ENCODE peak calls at places on chromosomes 1 and 21, in five cellular contexts. One of them, this sample, is unnamed.

GRCh38 chr21:28334407-28334806 is 658.3 kb downstream of the LTN1 start:
- DNase-seq in body of pancreas: no peak
- DNase-seq in GF-D8: no peak
- DNase-seq in nephron progenitor cell: no peak
- DNase-seq in pons: no peak
- DNase-seq in this sample: no peak

GRCh38 chr1:28893403-28894102 is 20.8 kb upstream of the EPB41 start:
- DNase-seq in body of pancreas: no peak
- DNase-seq in GF-D8: no peak
- DNase-seq in nephron progenitor cell: peak
- DNase-seq in pons: no peak
- DNase-seq in this sample: no peak

GRCh38 chr21:34967509-34968289 is 81.4 kb downstream of the RUNX1 start:
- DNase-seq in body of pancreas: no peak
- DNase-seq in GF-D8: no peak
- DNase-seq in nephron progenitor cell: no peak
- DNase-seq in pons: no peak
- DNase-seq in this sample: no peak

GRCh38 chr1:47224676-47225399 is 7.2 kb downstream of the TAL1 start:
- DNase-seq in body of pancreas: no peak
- DNase-seq in GF-D8: no peak
- DNase-seq in nephron progenitor cell: peak
- DNase-seq in pons: no peak
- DNase-seq in this sample: no peak

GRCh38 chr1:99737016-99737415 is 29.4 kb downstream of the FRRS1 start:
- DNase-seq in body of pancreas: no peak
- DNase-seq in GF-D8: no peak
- DNase-seq in nephron progenitor cell: peak
- DNase-seq in pons: peak
- DNase-seq in this sample: no peak

GRCh38 chr1:193141804-193142203 is 20.0 kb downstream of the CDC73 start:
- DNase-seq in body of pancreas: no peak
- DNase-seq in GF-D8: peak
- DNase-seq in nephron progenitor cell: no peak
- DNase-seq in pons: no peak
- DNase-seq in this sample: no peak

GRCh38 chr1:3584915-3585314 is 26.4 kb downstream of the MEGF6 start:
- DNase-seq in body of pancreas: no peak
- DNase-seq in GF-D8: no peak
- DNase-seq in nephron progenitor cell: no peak
- DNase-seq in pons: no peak
- DNase-seq in this sample: no peak

GRCh38 chr1:6260433-6260934 is 414 bp downstream of the GPR153 start:
- DNase-seq in body of pancreas: no peak
- DNase-seq in GF-D8: no peak
- DNase-seq in nephron progenitor cell: peak
- DNase-seq in pons: no peak
- DNase-seq in this sample: no peak

GRCh38 chr1:244302889-244303609 is 148.7 kb downstream of the ADSS2 start:
- DNase-seq in body of pancreas: no peak
- DNase-seq in GF-D8: no peak
- DNase-seq in nephron progenitor cell: peak
- DNase-seq in pons: no peak
- DNase-seq in this sample: peak

GRCh38 chr21:35529141-35529863 is 480.2 kb upstream of the RUNX1 start:
- DNase-seq in body of pancreas: no peak
- DNase-seq in GF-D8: no peak
- DNase-seq in nephron progenitor cell: no peak
- DNase-seq in pons: peak
- DNase-seq in this sample: no peak

GRCh38 chr21:46517361-46517760 is 58.7 kb downstream of the DIP2A start:
- DNase-seq in body of pancreas: peak
- DNase-seq in GF-D8: no peak
- DNase-seq in nephron progenitor cell: no peak
- DNase-seq in pons: peak
- DNase-seq in this sample: no peak

GRCh38 chr1:171661076-171661650 is 8.7 kb upstream of the MYOC start:
- DNase-seq in body of pancreas: no peak
- DNase-seq in GF-D8: no peak
- DNase-seq in nephron progenitor cell: no peak
- DNase-seq in pons: no peak
- DNase-seq in this sample: no peak

GRCh38 chr1:35047188-35047858 is 15.6 kb upstream of the ZMYM6 start:
- DNase-seq in body of pancreas: no peak
- DNase-seq in GF-D8: peak
- DNase-seq in nephron progenitor cell: no peak
- DNase-seq in pons: no peak
- DNase-seq in this sample: no peak

GRCh38 chr1:232634086-232634485 is 4.2 kb upstream of the SIPA1L2 start:
- DNase-seq in body of pancreas: no peak
- DNase-seq in GF-D8: no peak
- DNase-seq in nephron progenitor cell: no peak
- DNase-seq in pons: peak
- DNase-seq in this sample: no peak

GRCh38 chr1:169019419-169020058 is 87.0 kb upstream of the ATP1B1 start:
- DNase-seq in body of pancreas: no peak
- DNase-seq in GF-D8: no peak
- DNase-seq in nephron progenitor cell: no peak
- DNase-seq in pons: no peak
- DNase-seq in this sample: no peak

GRCh38 chr1:230868736-230869385 is 540 bp upstream of the C1orf198 start:
- DNase-seq in body of pancreas: peak
- DNase-seq in GF-D8: no peak
- DNase-seq in nephron progenitor cell: peak
- DNase-seq in pons: no peak
- DNase-seq in this sample: no peak

GRCh38 chr1:113036639-113037321 is 36.2 kb upstream of the LRIG2 start:
- DNase-seq in body of pancreas: no peak
- DNase-seq in GF-D8: no peak
- DNase-seq in nephron progenitor cell: no peak
- DNase-seq in pons: no peak
- DNase-seq in this sample: no peak

GRCh38 chr1:33370286-33370685 is 49.4 kb upstream of the A3GALT2 start:
- DNase-seq in body of pancreas: peak
- DNase-seq in GF-D8: no peak
- DNase-seq in nephron progenitor cell: no peak
- DNase-seq in pons: no peak
- DNase-seq in this sample: no peak

GRCh38 chr1:1217621-1218523 is 3.9 kb upstream of the TNFRSF4 start:
- DNase-seq in body of pancreas: no peak
- DNase-seq in GF-D8: no peak
- DNase-seq in nephron progenitor cell: no peak
- DNase-seq in pons: no peak
- DNase-seq in this sample: peak

GRCh38 chr21:44959376-44960091 is 19.7 kb downstream of the SLX9 start:
- DNase-seq in body of pancreas: no peak
- DNase-seq in GF-D8: no peak
- DNase-seq in nephron progenitor cell: no peak
- DNase-seq in pons: no peak
- DNase-seq in this sample: no peak

GRCh38 chr1:234114648-234115307 is 210.3 kb downstream of the SLC35F3 start:
- DNase-seq in body of pancreas: peak
- DNase-seq in GF-D8: no peak
- DNase-seq in nephron progenitor cell: peak
- DNase-seq in pons: peak
- DNase-seq in this sample: no peak